ENCODE peak calls at places on chromosome 1, in nine cellular contexts. One of them, this sample, is unnamed.
A peak's percentile ranks its signal among the peaks of the same experiment; 100 is the strongest.

GRCh38 chr1:11013160-11013531 is 692 bp downstream of the TARDBP start:
- DNase-seq in endodermal cell: no peak
- DNase-seq in CD8-positive, alpha-beta T cell: no peak
- DNase-seq in right cardiac atrium: no peak
- DNase-seq in heart left ventricle: no peak
- DNase-seq in small intestine: no peak
- DNase-seq in transverse colon: no peak
- DNase-seq in H9: no peak
- DNase-seq in endothelial cell of umbilical vein: no peak
- DNase-seq in this sample: no peak

GRCh38 chr1:8674912-8675311 is 142.5 kb downstream of the RERE start:
- DNase-seq in transverse colon: no peak
- DNase-seq in H9: no peak
- DNase-seq in small intestine: no peak
- DNase-seq in right cardiac atrium: no peak
- DNase-seq in heart left ventricle: no peak
- DNase-seq in CD8-positive, alpha-beta T cell: no peak
- DNase-seq in endothelial cell of umbilical vein: no peak
- DNase-seq in endodermal cell: no peak
- DNase-seq in this sample: no peak

GRCh38 chr1:214660900-214661299 is 57.9 kb downstream of the CENPF start:
- DNase-seq in transverse colon: peak; percentile 9
- DNase-seq in small intestine: no peak
- DNase-seq in endothelial cell of umbilical vein: peak; percentile 33
- DNase-seq in endodermal cell: peak; percentile 66
- DNase-seq in heart left ventricle: no peak
- DNase-seq in H9: no peak
- DNase-seq in right cardiac atrium: no peak
- DNase-seq in CD8-positive, alpha-beta T cell: no peak
- DNase-seq in this sample: no peak

GRCh38 chr1:218164111-218164929 is 120.8 kb upstream of the RRP15 start:
- DNase-seq in small intestine: peak; percentile 70
- DNase-seq in CD8-positive, alpha-beta T cell: no peak
- DNase-seq in heart left ventricle: peak; percentile 50
- DNase-seq in H9: peak; percentile 80
- DNase-seq in right cardiac atrium: peak; percentile 74
- DNase-seq in endodermal cell: peak; percentile 91
- DNase-seq in endothelial cell of umbilical vein: peak; percentile 29
- DNase-seq in transverse colon: peak; percentile 37
- DNase-seq in this sample: peak; percentile 35

GRCh38 chr1:201364808-201365105 is 12.7 kb downstream of the TNNT2 start:
- DNase-seq in H9: no peak
- DNase-seq in heart left ventricle: no peak
- DNase-seq in small intestine: no peak
- DNase-seq in endodermal cell: peak; percentile 32
- DNase-seq in transverse colon: no peak
- DNase-seq in CD8-positive, alpha-beta T cell: no peak
- DNase-seq in endothelial cell of umbilical vein: no peak
- DNase-seq in right cardiac atrium: peak; percentile 41
- DNase-seq in this sample: no peak

GRCh38 chr1:150513275-150513885 is 2.2 kb upstream of the FALEC start:
- DNase-seq in small intestine: peak; percentile 19
- DNase-seq in H9: no peak
- DNase-seq in CD8-positive, alpha-beta T cell: no peak
- DNase-seq in right cardiac atrium: no peak
- DNase-seq in transverse colon: no peak
- DNase-seq in heart left ventricle: no peak
- DNase-seq in endodermal cell: no peak
- DNase-seq in endothelial cell of umbilical vein: no peak
- DNase-seq in this sample: no peak

GRCh38 chr1:242212401-242212800 is 213.5 kb upstream of the MAP1LC3C start:
- DNase-seq in endodermal cell: peak; percentile 87
- DNase-seq in right cardiac atrium: no peak
- DNase-seq in transverse colon: no peak
- DNase-seq in small intestine: no peak
- DNase-seq in CD8-positive, alpha-beta T cell: no peak
- DNase-seq in endothelial cell of umbilical vein: no peak
- DNase-seq in H9: peak; percentile 79
- DNase-seq in heart left ventricle: no peak
- DNase-seq in this sample: no peak

GRCh38 chr1:85202864-85203255 is 2.0 kb upstream of the SYDE2 start:
- DNase-seq in right cardiac atrium: no peak
- DNase-seq in heart left ventricle: no peak
- DNase-seq in endothelial cell of umbilical vein: no peak
- DNase-seq in CD8-positive, alpha-beta T cell: no peak
- DNase-seq in transverse colon: no peak
- DNase-seq in small intestine: no peak
- DNase-seq in endodermal cell: no peak
- DNase-seq in H9: no peak
- DNase-seq in this sample: no peak

GRCh38 chr1:244154882-244155531 is 103.9 kb downstream of the ZBTB18 start:
- DNase-seq in endodermal cell: no peak
- DNase-seq in transverse colon: peak; percentile 11
- DNase-seq in small intestine: no peak
- DNase-seq in endothelial cell of umbilical vein: no peak
- DNase-seq in right cardiac atrium: no peak
- DNase-seq in CD8-positive, alpha-beta T cell: no peak
- DNase-seq in H9: peak; percentile 37
- DNase-seq in heart left ventricle: no peak
- DNase-seq in this sample: no peak

GRCh38 chr1:33030575-33030974 is 6.1 kb downstream of the AK2 start:
- DNase-seq in right cardiac atrium: no peak
- DNase-seq in small intestine: no peak
- DNase-seq in H9: no peak
- DNase-seq in endodermal cell: no peak
- DNase-seq in endothelial cell of umbilical vein: no peak
- DNase-seq in transverse colon: no peak
- DNase-seq in CD8-positive, alpha-beta T cell: no peak
- DNase-seq in heart left ventricle: no peak
- DNase-seq in this sample: no peak

GRCh38 chr1:40451238-40451585 is 936 bp downstream of the ZFP69B start:
- DNase-seq in small intestine: no peak
- DNase-seq in heart left ventricle: no peak
- DNase-seq in endodermal cell: no peak
- DNase-seq in H9: no peak
- DNase-seq in endothelial cell of umbilical vein: no peak
- DNase-seq in right cardiac atrium: no peak
- DNase-seq in transverse colon: no peak
- DNase-seq in CD8-positive, alpha-beta T cell: no peak
- DNase-seq in this sample: no peak

GRCh38 chr1:40449684-40450490 is at the start of gene ZFP69B:
- DNase-seq in right cardiac atrium: peak; percentile 97
- DNase-seq in small intestine: peak; percentile 80
- DNase-seq in transverse colon: peak; percentile 93
- DNase-seq in CD8-positive, alpha-beta T cell: peak; percentile 84
- DNase-seq in endothelial cell of umbilical vein: peak; percentile 94
- DNase-seq in H9: peak; percentile 95
- DNase-seq in heart left ventricle: peak; percentile 93
- DNase-seq in endodermal cell: peak; percentile 97
- DNase-seq in this sample: peak; percentile 95

GRCh38 chr1:40450491-40451237 is 388 bp downstream of the ZFP69B start:
- DNase-seq in endothelial cell of umbilical vein: peak; percentile 67
- DNase-seq in H9: peak; percentile 52
- DNase-seq in endodermal cell: peak; percentile 73
- DNase-seq in heart left ventricle: peak; percentile 23
- DNase-seq in CD8-positive, alpha-beta T cell: peak; percentile 65
- DNase-seq in transverse colon: peak; percentile 33
- DNase-seq in right cardiac atrium: no peak
- DNase-seq in small intestine: no peak
- DNase-seq in this sample: no peak

GRCh38 chr1:40454873-40455272 is 4.6 kb downstream of the ZFP69B start:
- DNase-seq in endothelial cell of umbilical vein: no peak
- DNase-seq in small intestine: no peak
- DNase-seq in CD8-positive, alpha-beta T cell: no peak
- DNase-seq in right cardiac atrium: no peak
- DNase-seq in endodermal cell: no peak
- DNase-seq in H9: no peak
- DNase-seq in transverse colon: no peak
- DNase-seq in heart left ventricle: no peak
- DNase-seq in this sample: no peak
- H3K9me3 ChIP-seq in endothelial cell of umbilical vein: no peaks in the 10 kb centered on the region
- H3K9me3 ChIP-seq in small intestine: no peaks in the 10 kb centered on the region
- H3K9me3 ChIP-seq in CD8-positive, alpha-beta T cell: peaks cover 34% of the 10 kb centered on the region
- H3K9me3 ChIP-seq in right cardiac atrium: peaks cover 3% of the 10 kb centered on the region
- H3K9me3 ChIP-seq in endodermal cell: peaks cover 84% of the 10 kb centered on the region
- H3K9me3 ChIP-seq in H9: peaks cover 40% of the 10 kb centered on the region
- H3K9me3 ChIP-seq in transverse colon: peaks cover 60% of the 10 kb centered on the region
- H3K9me3 ChIP-seq in heart left ventricle: peaks cover 71% of the 10 kb centered on the region
- H3K9me3 ChIP-seq in this sample: peaks cover 84% of the 10 kb centered on the region

GRCh38 chr1:152047607-152047953 is 10.8 kb upstream of the S100A11 start:
- DNase-seq in small intestine: no peak
- DNase-seq in endodermal cell: no peak
- DNase-seq in H9: no peak
- DNase-seq in transverse colon: no peak
- DNase-seq in endothelial cell of umbilical vein: no peak
- DNase-seq in right cardiac atrium: no peak
- DNase-seq in CD8-positive, alpha-beta T cell: no peak
- DNase-seq in heart left ventricle: no peak
- DNase-seq in this sample: peak; percentile 24

GRCh38 chr1:152049291-152050073 is 12.7 kb upstream of the S100A11 start:
- DNase-seq in H9: no peak
- DNase-seq in right cardiac atrium: no peak
- DNase-seq in endothelial cell of umbilical vein: no peak
- DNase-seq in endodermal cell: no peak
- DNase-seq in transverse colon: no peak
- DNase-seq in heart left ventricle: no peak
- DNase-seq in CD8-positive, alpha-beta T cell: no peak
- DNase-seq in small intestine: no peak
- DNase-seq in this sample: no peak

GRCh38 chr1:152050886-152051764 is 14.3 kb upstream of the S100A11 start:
- DNase-seq in heart left ventricle: no peak
- DNase-seq in right cardiac atrium: no peak
- DNase-seq in CD8-positive, alpha-beta T cell: no peak
- DNase-seq in endodermal cell: no peak
- DNase-seq in H9: no peak
- DNase-seq in endothelial cell of umbilical vein: no peak
- DNase-seq in transverse colon: no peak
- DNase-seq in small intestine: no peak
- DNase-seq in this sample: no peak

GRCh38 chr1:152047954-152048640 is 11.3 kb upstream of the S100A11 start:
- DNase-seq in right cardiac atrium: peak; percentile 95
- DNase-seq in transverse colon: peak; percentile 92
- DNase-seq in endodermal cell: peak; percentile 95
- DNase-seq in small intestine: peak; percentile 96
- DNase-seq in CD8-positive, alpha-beta T cell: peak; percentile 83
- DNase-seq in heart left ventricle: peak; percentile 87
- DNase-seq in H9: peak; percentile 94
- DNase-seq in endothelial cell of umbilical vein: peak; percentile 91
- DNase-seq in this sample: peak; percentile 86

GRCh38 chr1:152048641-152048970 is 11.8 kb upstream of the S100A11 start:
- DNase-seq in endothelial cell of umbilical vein: no peak
- DNase-seq in heart left ventricle: no peak
- DNase-seq in right cardiac atrium: no peak
- DNase-seq in H9: no peak
- DNase-seq in small intestine: no peak
- DNase-seq in transverse colon: no peak
- DNase-seq in CD8-positive, alpha-beta T cell: no peak
- DNase-seq in endodermal cell: no peak
- DNase-seq in this sample: no peak
- H3K4me1 ChIP-seq in endothelial cell of umbilical vein: peaks cover 18% of the 10 kb centered on the region
- H3K4me1 ChIP-seq in heart left ventricle: peaks cover 26% of the 10 kb centered on the region
- H3K4me1 ChIP-seq in right cardiac atrium: peaks cover 3% of the 10 kb centered on the region
- H3K4me1 ChIP-seq in H9: peaks cover 12% of the 10 kb centered on the region
- H3K4me1 ChIP-seq in small intestine: no peaks in the 10 kb centered on the region
- H3K4me1 ChIP-seq in transverse colon: peaks cover 16% of the 10 kb centered on the region
- H3K4me1 ChIP-seq in CD8-positive, alpha-beta T cell: peaks cover 20% of the 10 kb centered on the region
- H3K4me1 ChIP-seq in endodermal cell: no peaks in the 10 kb centered on the region
- H3K4me1 ChIP-seq in this sample: peaks cover 30% of the 10 kb centered on the region

DNA sequence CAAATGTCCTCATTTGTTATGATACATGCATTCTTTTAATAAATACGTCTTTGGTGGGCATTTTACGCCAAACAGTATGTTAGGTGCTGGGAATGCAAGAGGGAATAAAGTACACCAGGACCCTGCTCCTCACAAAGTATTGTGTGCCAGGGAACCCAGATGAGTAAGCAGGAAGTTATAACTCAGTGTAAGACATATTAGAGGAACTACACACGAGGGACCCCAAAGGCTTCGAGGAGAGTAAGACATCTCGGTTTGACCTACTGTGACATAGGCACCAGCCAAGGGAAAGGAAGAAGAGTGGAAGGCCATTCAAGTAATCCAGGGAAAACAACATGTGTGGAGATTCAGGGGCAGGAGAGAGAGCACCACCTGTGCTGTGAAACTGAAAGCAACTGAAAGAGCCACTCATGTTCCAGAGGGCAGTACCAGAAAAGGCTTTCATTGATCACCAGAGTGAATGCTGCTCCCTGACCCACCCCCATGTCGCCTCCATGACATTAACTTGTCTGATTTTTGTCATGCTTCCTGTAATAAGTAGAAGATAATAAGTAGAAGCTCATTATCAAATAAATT is 542.5 kb upstream of the PKN2 start:
- DNase-seq in transverse colon: no peak
- DNase-seq in heart left ventricle: no peak
- DNase-seq in right cardiac atrium: no peak
- DNase-seq in endothelial cell of umbilical vein: peak; percentile 9
- DNase-seq in CD8-positive, alpha-beta T cell: no peak
- DNase-seq in small intestine: peak; percentile 69
- DNase-seq in H9: no peak
- DNase-seq in endodermal cell: no peak
- DNase-seq in this sample: no peak
- H3K9me3 ChIP-seq in transverse colon: no peaks in the 10 kb centered on the region
- H3K9me3 ChIP-seq in heart left ventricle: no peaks in the 10 kb centered on the region
- H3K9me3 ChIP-seq in right cardiac atrium: no peaks in the 10 kb centered on the region
- H3K9me3 ChIP-seq in endothelial cell of umbilical vein: no peaks in the 10 kb centered on the region
- H3K9me3 ChIP-seq in CD8-positive, alpha-beta T cell: no peaks in the 10 kb centered on the region
- H3K9me3 ChIP-seq in small intestine: no peaks in the 10 kb centered on the region
- H3K9me3 ChIP-seq in H9: no peaks in the 10 kb centered on the region
- H3K9me3 ChIP-seq in endodermal cell: no peaks in the 10 kb centered on the region
- H3K9me3 ChIP-seq in this sample: no peaks in the 10 kb centered on the region

GRCh38 chr1:22362626-22363402 is 88.8 kb upstream of the ZBTB40 start:
- DNase-seq in endothelial cell of umbilical vein: no peak
- DNase-seq in CD8-positive, alpha-beta T cell: no peak
- DNase-seq in small intestine: no peak
- DNase-seq in H9: no peak
- DNase-seq in right cardiac atrium: no peak
- DNase-seq in transverse colon: no peak
- DNase-seq in endodermal cell: no peak
- DNase-seq in heart left ventricle: no peak
- DNase-seq in this sample: no peak

GRCh38 chr1:22365331-22366295 is 86.0 kb upstream of the ZBTB40 start:
- DNase-seq in H9: no peak
- DNase-seq in small intestine: no peak
- DNase-seq in endothelial cell of umbilical vein: no peak
- DNase-seq in right cardiac atrium: no peak
- DNase-seq in transverse colon: no peak
- DNase-seq in endodermal cell: no peak
- DNase-seq in CD8-positive, alpha-beta T cell: no peak
- DNase-seq in heart left ventricle: no peak
- DNase-seq in this sample: no peak

GRCh38 chr1:22364764-22365163 is 86.9 kb upstream of the ZBTB40 start:
- DNase-seq in endodermal cell: peak; percentile 83
- DNase-seq in H9: peak; percentile 65
- DNase-seq in small intestine: no peak
- DNase-seq in heart left ventricle: no peak
- DNase-seq in transverse colon: no peak
- DNase-seq in CD8-positive, alpha-beta T cell: no peak
- DNase-seq in right cardiac atrium: no peak
- DNase-seq in endothelial cell of umbilical vein: no peak
- DNase-seq in this sample: no peak

GRCh38 chr1:22363403-22364325 is 88.0 kb upstream of the ZBTB40 start:
- DNase-seq in right cardiac atrium: no peak
- DNase-seq in endothelial cell of umbilical vein: no peak
- DNase-seq in H9: no peak
- DNase-seq in heart left ventricle: no peak
- DNase-seq in endodermal cell: no peak
- DNase-seq in transverse colon: no peak
- DNase-seq in small intestine: no peak
- DNase-seq in CD8-positive, alpha-beta T cell: no peak
- DNase-seq in this sample: no peak

GRCh38 chr1:22364326-22364650 is 87.4 kb upstream of the ZBTB40 start:
- DNase-seq in endothelial cell of umbilical vein: no peak
- DNase-seq in heart left ventricle: no peak
- DNase-seq in transverse colon: no peak
- DNase-seq in H9: no peak
- DNase-seq in CD8-positive, alpha-beta T cell: no peak
- DNase-seq in endodermal cell: no peak
- DNase-seq in right cardiac atrium: no peak
- DNase-seq in small intestine: no peak
- DNase-seq in this sample: no peak
- H3K4me1 ChIP-seq in endothelial cell of umbilical vein: no peaks in the 10 kb centered on the region
- H3K4me1 ChIP-seq in heart left ventricle: no peaks in the 10 kb centered on the region
- H3K4me1 ChIP-seq in transverse colon: no peaks in the 10 kb centered on the region
- H3K4me1 ChIP-seq in H9: no peaks in the 10 kb centered on the region
- H3K4me1 ChIP-seq in CD8-positive, alpha-beta T cell: no peaks in the 10 kb centered on the region
- H3K4me1 ChIP-seq in endodermal cell: no peaks in the 10 kb centered on the region
- H3K4me1 ChIP-seq in right cardiac atrium: no peaks in the 10 kb centered on the region
- H3K4me1 ChIP-seq in small intestine: no peaks in the 10 kb centered on the region
- H3K4me1 ChIP-seq in this sample: no peaks in the 10 kb centered on the region